ENCODE peak calls at places on chromosomes 7 and 10, in six cellular contexts. L is iris pigment epithelial cell; I is germinal center; U is activated T-helper 1 cell treated with anti-CD3 and anti-CD28 coated beads, Interleukin-12 subunit alpha, Interleukin-12 subunit beta, Interleukin-2, Interleukin-4 antibody, amounts not matched to agents 30 ng/mL and 10 ng/mL and 1 ng/mL, durations not matched to agents 14 hours and 24 hours and 36 hours; V is MCF 10A; H is AG08395. K is an unnamed sample.

GRCh38 chr10:12397147-12397896 is 48.0 kb downstream of the CAMK1D start:
- DNase-seq in L (no peak), I (no peak), U (no peak), V (no peak), H (no peak), K (no peak)

GRCh38 chr10:17257466-17258321 is 29.7 kb downstream of the VIM start:
- DNase-seq in L (peak; percentile 80), I (peak; percentile 37), U (peak; percentile 52), V (peak; percentile 78), H (peak; percentile 75), K (no peak)

GRCh38 chr7:128946936-128947830 is 9.5 kb downstream of the IRF5 start:
- DNase-seq in L (no peak), I (peak; percentile 30), U (no peak), V (no peak), H (no peak), K (no peak)

GRCh38 chr7:107404740-107405537 is 64.9 kb upstream of the GPR22 start:
- DNase-seq in L (no peak), I (no peak), U (no peak), V (no peak), H (peak; percentile 6), K (no peak)

GRCh38 chr7:151838861-151839381 is 38.0 kb downstream of the PRKAG2 start:
- DNase-seq in L (no peak), I (peak; percentile 63), U (peak; percentile 15), V (no peak), H (no peak), K (no peak)

GRCh38 chr10:69335063-69335587 is 56.8 kb downstream of the HK1 start:
- DNase-seq in L (no peak), I (no peak), U (no peak), V (no peak), H (no peak), K (no peak)

GRCh38 chr10:104582604-104582951 is 58.5 kb upstream of the SORCS3 start:
- DNase-seq in L (peak; percentile 6), I (no peak), U (no peak), V (peak; percentile 71), H (no peak), K (no peak)

GRCh38 chr10:1544929-1545328 is 192.4 kb downstream of the ADARB2 start:
- DNase-seq in L (no peak), I (no peak), U (no peak), V (no peak), H (no peak), K (no peak)

GRCh38 chr7:130420943-130421578 is 19.8 kb downstream of the CEP41 start:
- DNase-seq in L (peak; percentile 45), I (no peak), U (no peak), V (no peak), H (no peak), K (no peak)

K was measured in substantia nigra.